ENCODE peak calls at places on chromosomes 2 and 18, in seven cellular contexts. W, M, K, B, E, F and Z are unnamed samples.

GRCh38 chr18:74137920-74138538 is 9.6 kb downstream of the FBXO15 start:
- DNase-seq in W (no peak), M (no peak), K (no peak), B (no peak), E (no peak), F (no peak), Z (no peak)

GRCh38 chr2:36562973-36563532 is 34.9 kb downstream of the FEZ2 start:
- DNase-seq in W (peak), M (no peak), K (no peak), B (no peak), E (no peak), F (peak), Z (no peak)

GRCh38 chr2:226063704-226064390 is 664.3 kb downstream of the NYAP2 start:
- DNase-seq in W (no peak), M (peak), K (no peak), B (no peak), E (no peak), F (peak), Z (no peak)

GRCh38 chr2:234444888-234445287 is 52.0 kb downstream of the ARL4C start:
- DNase-seq in W (no peak), M (peak), K (peak), B (peak), E (peak), F (peak), Z (peak)

GRCh38 chr2:63755980-63756379 is 85.7 kb upstream of the UGP2 start:
- DNase-seq in W (no peak), M (peak), K (no peak), B (no peak), E (no peak), F (peak), Z (no peak)

GRCh38 chr18:32730620-32731021 is 42.2 kb downstream of the KLHL14 start:
- DNase-seq in W (peak), M (peak), K (no peak), B (no peak), E (no peak), F (peak), Z (no peak)

GRCh38 chr2:213015387-213016165 is 135.8 kb downstream of the IKZF2 start:
- DNase-seq in W (peak), M (no peak), K (no peak), B (no peak), E (no peak), F (no peak), Z (no peak)

GRCh38 chr18:79876497-79876896 is 75.0 kb downstream of the SLC66A2 start:
- DNase-seq in W (no peak), M (no peak), K (peak), B (no peak), E (no peak), F (no peak), Z (no peak)

GRCh38 chr18:7754725-7755181 is 187.6 kb downstream of the PTPRM start:
- DNase-seq in W (no peak), M (no peak), K (no peak), B (no peak), E (no peak), F (no peak), Z (peak)

GRCh38 chr2:46943881-46944798 is 28.5 kb upstream of the MCFD2 start:
- DNase-seq in W (peak), M (no peak), K (peak), B (no peak), E (peak), F (no peak), Z (no peak)

GRCh38 chr2:12716250-12717190 is at the start of gene TRIB2:
- DNase-seq in W (peak), M (peak), K (peak), B (peak), E (peak), F (peak), Z (peak)

GRCh38 chr2:226578879-226579278 is 220.7 kb downstream of the IRS1 start:
- DNase-seq in W (no peak), M (no peak), K (no peak), B (peak), E (no peak), F (peak), Z (no peak)

GRCh38 chr2:100321881-100322820 is at the start of gene LONRF2:
- DNase-seq in W (no peak), M (no peak), K (no peak), B (peak), E (no peak), F (peak), Z (no peak)

GRCh38 chr18:61735564-61736102 is 157.2 kb downstream of the RNF152 start:
- DNase-seq in W (no peak), M (no peak), K (no peak), B (no peak), E (peak), F (no peak), Z (no peak)

GRCh38 chr2:67514515-67514914 is 117.4 kb downstream of the ETAA1 start:
- DNase-seq in W (no peak), M (peak), K (no peak), B (no peak), E (no peak), F (peak), Z (no peak)

GRCh38 chr18:59787998-59788875 is 91.0 kb upstream of the CCBE1 start:
- DNase-seq in W (no peak), M (peak), K (no peak), B (peak), E (no peak), F (peak), Z (peak)

GRCh38 chr2:196344397-196344796 is 173.0 kb upstream of the STK17B start:
- DNase-seq in W (no peak), M (no peak), K (no peak), B (no peak), E (no peak), F (no peak), Z (no peak)

GRCh38 chr18:11808001-11808855 is 43.0 kb upstream of the CHMP1B start:
- DNase-seq in W (no peak), M (peak), K (no peak), B (no peak), E (no peak), F (peak), Z (peak)

GRCh38 chr2:69911985-69912563 is 2.8 kb upstream of the MXD1 start:
- DNase-seq in W (peak), M (peak), K (no peak), B (no peak), E (no peak), F (peak), Z (no peak)

GRCh38 chr18:42028232-42028832 is 73.3 kb downstream of the PIK3C3 start:
- DNase-seq in W (no peak), M (peak), K (peak), B (no peak), E (peak), F (peak), Z (peak)

GRCh38 chr2:130302164-130302886 is 40.4 kb upstream of the IMP4 start:
- DNase-seq in W (no peak), M (no peak), K (no peak), B (no peak), E (no peak), F (no peak), Z (no peak)

GRCh38 chr2:232988444-232988843 is 24.6 kb downstream of the NGEF start:
- DNase-seq in W (no peak), M (peak), K (no peak), B (no peak), E (peak), F (peak), Z (peak)

GRCh38 chr18:8045890-8046289 is 478.8 kb downstream of the PTPRM start:
- DNase-seq in W (no peak), M (no peak), K (no peak), B (no peak), E (no peak), F (no peak), Z (no peak)

GRCh38 chr2:86703704-86704370 is 16.3 kb upstream of the RMND5A start:
- DNase-seq in W (no peak), M (peak), K (no peak), B (peak), E (peak), F (peak), Z (no peak)
- TF ChIP-seq CTCF in W (no peak), M (no peak), K (no peak), B (peak), E (peak), F (peak), Z (no peak)

GRCh38 chr2:238169021-238169707 is 10.4 kb downstream of the ERFE start:
- DNase-seq in W (no peak), M (peak), K (no peak), B (peak), E (peak), F (peak), Z (peak)
- H3K4me3 ChIP-seq in W (no peak), M (no peak), K (no peak), B (no peak), E (no peak), F (peak), Z (peak)

DNA sequence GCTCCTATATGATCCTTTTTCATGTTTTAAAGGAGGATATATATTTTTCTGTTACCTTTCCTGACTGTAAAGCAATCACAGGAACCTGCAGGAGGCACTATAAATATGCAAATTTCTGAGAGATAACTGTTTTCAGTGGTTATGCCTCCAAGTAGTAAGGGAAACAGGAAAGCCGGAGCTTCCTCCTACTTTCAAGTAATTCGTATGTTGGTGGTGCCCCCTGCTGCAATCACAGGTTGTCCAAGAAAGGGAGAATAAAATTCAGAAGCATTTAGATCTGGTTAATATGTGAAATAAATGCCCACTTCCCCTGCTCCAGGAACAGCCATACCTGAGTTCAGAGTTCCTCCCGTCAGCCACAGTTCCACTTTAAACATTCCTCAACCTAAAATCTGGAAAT is 12.0 kb upstream of the BCL11A start:
- DNase-seq in W (peak), M (peak), K (no peak), B (no peak), E (peak), F (no peak), Z (no peak)
- TF ChIP-seq CTCF in W (peak), M (peak), K (no peak), B (no peak), E (peak), F (peak), Z (peak)

GRCh38 chr2:222423632-222424280 is 587 bp upstream of the SGPP2 start:
- DNase-seq in W (peak), M (no peak), K (no peak), B (no peak), E (no peak), F (no peak), Z (no peak)
- H3K4me3 ChIP-seq in W (peak), M (no peak), K (no peak), B (no peak), E (peak), F (no peak), Z (no peak)

GRCh38 chr2:133171396-133172004 is 396.8 kb downstream of the NCKAP5 start:
- DNase-seq in W (peak), M (peak), K (no peak), B (no peak), E (no peak), F (peak), Z (peak)
- TF ChIP-seq CTCF in W (peak), M (peak), K (no peak), B (peak), E (peak), F (peak), Z (peak)

GRCh38 chr2:166364476-166365161 is 11.1 kb downstream of the SCN9A start:
- DNase-seq in W (no peak), M (no peak), K (no peak), B (no peak), E (no peak), F (no peak), Z (no peak)

GRCh38 chr2:166360906-166361305 is 14.8 kb downstream of the SCN9A start:
- DNase-seq in W (no peak), M (no peak), K (no peak), B (no peak), E (no peak), F (no peak), Z (no peak)

GRCh38 chr2:166361351-166362153 is 14.2 kb downstream of the SCN9A start:
- DNase-seq in W (peak), M (peak), K (no peak), B (no peak), E (no peak), F (peak), Z (peak)

GRCh38 chr2:166365239-166365638 is 10.5 kb downstream of the SCN9A start:
- DNase-seq in W (no peak), M (no peak), K (no peak), B (no peak), E (no peak), F (no peak), Z (no peak)

GRCh38 chr2:166365803-166366420 is 9.8 kb downstream of the SCN9A start:
- DNase-seq in W (no peak), M (peak), K (no peak), B (no peak), E (no peak), F (peak), Z (no peak)
- H3K4me3 ChIP-seq in W (no peak), M (no peak), K (no peak), B (no peak), E (no peak), F (no peak), Z (no peak)

GRCh38 chr2:9390991-9391390 is 32.3 kb downstream of the ITGB1BP1 start:
- DNase-seq in W (no peak), M (no peak), K (no peak), B (no peak), E (no peak), F (no peak), Z (no peak)
- TF ChIP-seq CTCF in W (no peak), M (no peak), K (no peak), B (no peak), E (no peak), F (no peak), Z (no peak)

GRCh38 chr2:207162319-207162718 is 3.4 kb downstream of the KLF7 start:
- DNase-seq in W (no peak), M (peak), K (no peak), B (no peak), E (no peak), F (peak), Z (no peak)
- H3K4me3 ChIP-seq in W (no peak), M (peak), K (no peak), B (peak), E (no peak), F (peak), Z (peak)

GRCh38 chr2:176873403-176873802 is 339.2 kb upstream of the HNRNPA3 start:
- DNase-seq in W (no peak), M (peak), K (no peak), B (no peak), E (no peak), F (no peak), Z (peak)
- TF ChIP-seq CTCF in W (no peak), M (peak), K (no peak), B (no peak), E (no peak), F (peak), Z (peak)

GRCh38 chr2:30095402-30095801 is 51.4 kb upstream of the YPEL5 start:
- DNase-seq in W (no peak), M (no peak), K (no peak), B (no peak), E (no peak), F (peak), Z (no peak)
- H3K4me3 ChIP-seq in W (no peak), M (no peak), K (no peak), B (no peak), E (no peak), F (no peak), Z (no peak)